ENCODE peak calls at places on chromosomes 11 and 22, in five cellular contexts. N, Z, P, M and T are unnamed samples.

GRCh38 chr11:83459802-83460201 is 173.6 kb upstream of the CCDC90B start:
- DNase-seq in N (no peak), Z (no peak), P (no peak), M (no peak), T (no peak)

GRCh38 chr11:1450958-1451710 is 35.4 kb downstream of the MOB2 start:
- DNase-seq in N (no peak), Z (no peak), P (no peak), M (no peak), T (no peak)

GRCh38 chr22:31970490-31971444 is 26.4 kb downstream of the YWHAH start:
- DNase-seq in N (peak; percentile 91), Z (peak; percentile 81), P (peak; percentile 90), M (peak; percentile 97), T (peak; percentile 78)

GRCh38 chr11:17989306-17989705 is 23.5 kb downstream of the SERGEF start:
- DNase-seq in N (no peak), Z (no peak), P (no peak), M (no peak), T (no peak)

GRCh38 chr22:36252754-36253522 is at the start of gene APOL1:
- DNase-seq in N (no peak), Z (peak; percentile 89), P (no peak), M (no peak), T (no peak)

GRCh38 chr22:18057568-18058209 is 20.1 kb upstream of the PEX26 start:
- DNase-seq in N (peak; percentile 56), Z (peak; percentile 57), P (no peak), M (no peak), T (no peak)

GRCh38 chr22:28798810-28799124 is 1.6 kb downstream of the XBP1 start:
- DNase-seq in N (no peak), Z (no peak), P (no peak), M (no peak), T (no peak)

GRCh38 chr11:33735426-33736147 is 636 bp downstream of the CD59 start:
- DNase-seq in N (peak; percentile 67), Z (peak; percentile 85), P (peak; percentile 71), M (peak; percentile 66), T (peak; percentile 37)

GRCh38 chr11:5605849-5606248 is 9.4 kb downstream of the TRIM6 start:
- DNase-seq in N (no peak), Z (no peak), P (no peak), M (no peak), T (no peak)

GRCh38 chr11:32172771-32173170 is 81.9 kb downstream of the RCN1 start:
- DNase-seq in N (no peak), Z (no peak), P (no peak), M (no peak), T (no peak)

GRCh38 chr22:35205956-35206355 is 51.3 kb upstream of the HMGXB4 start:
- DNase-seq in N (no peak), Z (no peak), P (no peak), M (no peak), T (no peak)

GRCh38 chr22:40183029-40183581 is 5.4 kb downstream of the TNRC6B start:
- DNase-seq in N (no peak), Z (no peak), P (no peak), M (no peak), T (no peak)

GRCh38 chr11:67320011-67320410 is 16.7 kb downstream of the SSH3 start:
- DNase-seq in N (no peak), Z (no peak), P (no peak), M (no peak), T (no peak)

GRCh38 chr11:67317365-67318238 is 14.3 kb downstream of the SSH3 start:
- DNase-seq in N (peak; percentile 96), Z (peak; percentile 98), P (peak; percentile 97), M (peak; percentile 98), T (peak; percentile 96)

GRCh38 chr11:67316882-67317364 is 13.6 kb downstream of the SSH3 start:
- DNase-seq in N (no peak), Z (no peak), P (no peak), M (no peak), T (no peak)

GRCh38 chr11:67320691-67321090 is 17.4 kb downstream of the SSH3 start:
- DNase-seq in N (no peak), Z (no peak), P (no peak), M (no peak), T (no peak)

DNA sequence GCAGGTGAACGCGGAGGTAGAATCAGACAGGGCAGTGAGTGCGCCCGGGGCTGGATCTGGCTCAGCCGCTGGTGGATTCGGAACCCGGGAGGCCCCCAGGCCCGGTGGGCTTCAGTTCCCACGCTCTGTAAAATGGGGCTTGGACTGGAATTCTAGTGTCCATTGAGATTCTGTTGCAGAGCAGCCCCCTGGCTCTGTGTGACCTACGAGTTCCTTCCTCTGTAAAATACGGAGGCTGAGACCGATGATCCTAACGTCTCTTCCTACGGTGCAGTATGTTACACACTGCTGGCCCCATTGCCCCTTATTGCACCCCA is 14.9 kb downstream of the SSH3 start:
- DNase-seq in N (no peak), Z (no peak), P (no peak), M (no peak), T (no peak)
- H3K27ac ChIP-seq in N (no peak overlapping the region), Z (no peak overlapping the region), P (peak overlapping the region; percentile 96), M (peak overlapping the region; percentile 84), T (peak overlapping the region; percentile 95)

GRCh38 chr11:35617316-35617686 is 959 bp upstream of the FJX1 start:
- DNase-seq in N (no peak), Z (no peak), P (no peak), M (no peak), T (no peak)

GRCh38 chr11:35618497-35619029 is 303 bp downstream of the FJX1 start:
- DNase-seq in N (peak; percentile 49), Z (peak; percentile 61), P (peak; percentile 49), M (peak; percentile 78), T (peak; percentile 30)

GRCh38 chr11:35617687-35618496 is at the start of gene FJX1:
- DNase-seq in N (peak; percentile 57), Z (peak; percentile 69), P (peak; percentile 54), M (peak; percentile 96), T (peak; percentile 75)

GRCh38 chr11:35614949-35615569 is 3.2 kb upstream of the FJX1 start:
- DNase-seq in N (no peak), Z (no peak), P (no peak), M (no peak), T (no peak)

DNA sequence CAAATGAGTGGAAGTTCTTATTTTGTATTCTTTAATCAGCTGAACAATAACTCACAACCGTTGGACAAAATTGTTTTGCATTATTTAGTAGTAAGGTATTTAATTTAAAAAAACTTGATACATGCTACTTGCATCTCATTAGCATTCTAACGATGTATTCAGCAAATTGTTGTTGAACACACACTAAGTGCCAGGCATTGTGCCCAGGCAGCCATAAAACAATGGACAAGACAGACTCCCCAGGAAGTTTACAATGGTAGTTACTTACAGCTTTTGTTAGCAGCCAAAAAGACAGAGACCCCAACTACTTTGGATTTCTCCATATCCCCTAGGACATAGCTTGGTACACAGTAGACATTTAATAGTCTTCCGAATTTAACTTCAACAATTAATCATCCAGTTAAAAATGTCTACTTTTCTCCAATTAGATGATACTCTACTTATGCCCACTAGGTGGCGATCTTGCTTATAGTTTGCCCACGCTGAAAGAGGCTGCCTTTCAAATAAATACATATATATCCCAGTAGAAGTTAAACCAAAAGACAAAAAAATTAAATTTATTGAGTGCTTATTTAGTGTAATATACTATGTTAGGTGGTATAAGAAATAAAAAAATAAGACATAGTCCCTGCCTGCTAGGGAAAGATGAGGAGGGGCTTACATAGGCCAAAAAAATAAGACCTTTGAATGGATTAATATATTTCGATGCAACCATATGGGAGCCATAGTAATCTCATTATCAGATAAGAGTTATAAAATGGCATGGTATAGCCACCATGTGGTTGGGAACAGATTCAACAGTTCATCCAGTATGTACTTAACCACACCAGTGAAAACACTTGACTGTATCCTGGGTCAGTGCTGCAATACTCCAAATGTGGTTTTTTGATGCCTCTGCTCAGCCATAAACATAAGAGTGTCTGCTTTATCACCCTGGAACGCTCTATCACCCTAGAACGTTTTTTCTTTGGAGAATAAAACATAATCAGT is 2.1 kb upstream of the FJX1 start:
- DNase-seq in N (no peak), Z (peak; percentile 68), P (no peak), M (peak; percentile 52), T (no peak)
- H3K27ac ChIP-seq in N (no peak overlapping the region), Z (no peak overlapping the region), P (no peak overlapping the region), M (peak overlapping the region; percentile 94), T (no peak overlapping the region)

GRCh38 chr22:42939941-42940653 is 74.9 kb downstream of the PACSIN2 start:
- DNase-seq in N (no peak), Z (no peak), P (peak; percentile 66), M (no peak), T (no peak)

GRCh38 chr22:42938976-42939375 is 76.0 kb downstream of the PACSIN2 start:
- DNase-seq in N (no peak), Z (no peak), P (no peak), M (no peak), T (no peak)

GRCh38 chr22:42937164-42937854 is 77.6 kb downstream of the PACSIN2 start:
- DNase-seq in N (no peak), Z (peak; percentile 58), P (peak; percentile 85), M (no peak), T (no peak)

GRCh38 chr22:42939451-42939881 is 75.5 kb downstream of the PACSIN2 start:
- DNase-seq in N (no peak), Z (no peak), P (no peak), M (no peak), T (no peak)

DNA sequence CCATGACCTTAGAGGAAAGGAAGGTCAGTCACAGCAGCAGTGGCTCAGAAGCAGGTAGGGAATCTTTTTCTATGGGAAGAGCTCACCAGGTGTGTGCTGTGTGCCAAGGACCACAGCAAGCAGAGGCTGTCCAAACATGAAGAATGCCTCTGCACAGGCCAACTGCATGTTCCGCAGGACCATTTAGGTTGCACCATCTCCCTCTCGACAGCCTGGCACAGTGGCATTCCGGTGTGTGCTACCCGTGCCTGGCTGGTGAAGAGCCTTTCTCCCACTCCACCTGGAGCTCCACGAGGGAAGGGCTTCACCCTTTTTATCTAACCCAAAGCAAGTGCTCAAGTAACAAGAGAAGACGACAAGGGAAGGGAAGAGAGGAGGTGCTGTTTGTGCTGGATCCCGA is 76.5 kb downstream of the PACSIN2 start:
- DNase-seq in N (no peak), Z (no peak), P (no peak), M (no peak), T (no peak)
- H3K27ac ChIP-seq in N (no peak overlapping the region), Z (no peak overlapping the region), P (peak overlapping the region; percentile 78), M (peak overlapping the region; percentile 98), T (no peak overlapping the region)

DNA sequence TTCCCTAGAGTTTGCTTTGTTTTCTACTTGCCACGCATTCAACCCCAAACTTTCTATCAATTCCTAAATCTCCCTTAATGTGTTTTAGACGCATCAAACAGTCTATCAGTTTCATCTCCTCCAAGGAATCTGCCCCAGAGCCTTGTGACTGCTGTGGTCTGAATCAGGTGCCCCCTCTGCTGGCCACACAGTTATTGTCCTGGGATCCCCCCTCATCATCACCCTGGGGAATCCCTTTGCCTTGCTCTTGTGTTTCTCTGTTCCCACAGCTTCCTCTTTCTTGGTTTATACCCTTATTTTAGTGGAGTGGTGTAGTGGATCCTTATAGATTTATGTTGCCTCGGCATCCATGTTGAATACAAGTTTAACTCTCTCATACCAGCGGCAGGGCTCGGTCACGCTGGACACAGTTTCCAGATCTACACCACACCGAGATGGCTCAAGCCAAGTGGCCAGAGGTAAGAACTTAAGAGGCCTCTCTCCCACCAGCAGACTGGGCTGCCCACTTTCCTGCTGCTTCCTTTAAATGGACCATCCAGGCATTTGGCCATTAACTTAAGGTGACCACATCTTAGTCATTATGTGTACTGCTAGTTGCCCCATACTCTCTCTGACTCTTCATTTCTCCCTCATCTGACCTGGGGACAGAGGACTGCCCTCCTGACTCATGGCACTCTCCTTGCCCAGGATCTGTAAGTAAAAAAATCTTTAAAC is 8.2 kb downstream of the UPB1 start:
- DNase-seq in N (no peak), Z (peak; percentile 55), P (peak; percentile 64), M (peak; percentile 73), T (peak; percentile 73)
- H3K27ac ChIP-seq in N (no peak overlapping the region), Z (no peak overlapping the region), P (no peak overlapping the region), M (no peak overlapping the region), T (no peak overlapping the region)